ENCODE peak calls at places on chromosomes 1 and 21, in ten cellular contexts. I is epithelial cell of esophagus; S is stimulated activated CD8-positive, alpha-beta memory T cell treated with anti-CD3 and anti-CD28 coated beads, Interleukin-4, amount 100 ng/mL, for 24 hours; J is astrocyte of the spinal cord; X is A549; C is T47D; G is HS-5; R is iris pigment epithelial cell; P is activated CD4-positive, alpha-beta T cell treated with anti-CD3 and anti-CD28 coated beads, Interleukin-2, amount 50 U/mL, for 24 hours; Z is AML-193. U is an unnamed sample.

GRCh38 chr1:118918230-118918939 is 69.8 kb downstream of the TBX15 start:
- DNase-seq in P (no peak), X (no peak), G (no peak), Z (no peak), J (no peak), C (no peak), I (no peak), S (no peak), R (no peak), U (no peak)

GRCh38 chr1:30742963-30743559 is 14.5 kb downstream of the LAPTM5 start:
- DNase-seq in S (no peak), C (no peak), Z (no peak), P (no peak), I (no peak), J (no peak), X (no peak), G (no peak), R (no peak), U (no peak)

GRCh38 chr1:62746086-62746808 is 37.7 kb upstream of the ATG4C start:
- DNase-seq in I (peak), Z (peak), R (peak), G (no peak), J (peak), S (no peak), P (no peak), X (peak), C (peak), U (no peak)

GRCh38 chr21:42376338-42376982 is 10.1 kb upstream of the TFF1 start:
- DNase-seq in X (no peak), S (no peak), R (no peak), Z (peak), G (no peak), I (no peak), C (peak), J (no peak), P (no peak), U (peak)

GRCh38 chr1:7450772-7451171 is 320.3 kb upstream of the VAMP3 start:
- DNase-seq in S (no peak), G (no peak), I (no peak), Z (no peak), X (no peak), C (no peak), P (no peak), R (no peak), J (no peak), U (no peak)

GRCh38 chr1:218585565-218586184 is 240.5 kb downstream of the TGFB2 start:
- DNase-seq in J (peak), X (peak), S (no peak), G (peak), R (peak), C (no peak), Z (no peak), P (no peak), I (peak), U (no peak)

GRCh38 chr1:221162352-221162751 is 283.1 kb downstream of the HLX start:
- DNase-seq in X (no peak), P (no peak), G (no peak), I (no peak), S (no peak), J (no peak), C (no peak), R (no peak), Z (no peak), U (no peak)

GRCh38 chr1:22895357-22895756 is 77.3 kb downstream of the LACTBL1 start:
- DNase-seq in P (no peak), Z (no peak), J (no peak), C (no peak), R (no peak), X (no peak), S (no peak), I (no peak), G (no peak), U (no peak)

GRCh38 chr1:46364612-46365011 is 24.0 kb downstream of the NSUN4 start:
- DNase-seq in G (peak), S (no peak), J (peak), R (peak), C (no peak), P (no peak), I (no peak), X (no peak), Z (no peak), U (no peak)

GRCh38 chr1:154584267-154584994 is 16.9 kb downstream of the CHRNB2 start:
- DNase-seq in C (no peak), X (no peak), J (no peak), G (no peak), P (no peak), S (no peak), I (no peak), R (no peak), Z (no peak), U (no peak)

GRCh38 chr21:26099610-26100219 is 70.9 kb downstream of the APP start:
- DNase-seq in X (no peak), R (no peak), G (no peak), J (peak), C (no peak), P (no peak), Z (no peak), I (peak), S (no peak), U (no peak)

GRCh38 chr1:34742667-34743270 is 12.1 kb upstream of the GJB5 start:
- DNase-seq in C (peak), P (peak), Z (peak), R (peak), X (peak), J (peak), I (peak), G (peak), S (peak), U (peak)

GRCh38 chr1:183804382-183804781 is 538 bp upstream of the RGL1 start:
- DNase-seq in S (no peak), C (no peak), I (no peak), J (no peak), G (no peak), P (no peak), R (no peak), X (no peak), Z (no peak), U (no peak)

GRCh38 chr1:108114026-108114599 is 86.0 kb downstream of the SLC25A24 start:
- DNase-seq in Z (no peak), P (no peak), S (no peak), R (no peak), C (no peak), X (no peak), G (no peak), I (no peak), J (no peak), U (no peak)

GRCh38 chr1:44848456-44849181 is 5.6 kb upstream of the PTCH2 start:
- DNase-seq in X (no peak), S (no peak), J (no peak), C (no peak), I (no peak), P (no peak), R (no peak), G (no peak), Z (no peak), U (no peak)

GRCh38 chr1:59880735-59881134 is 45.8 kb downstream of the CYP2J2 start:
- DNase-seq in R (no peak), C (no peak), S (no peak), Z (no peak), P (no peak), G (no peak), X (no peak), I (no peak), J (no peak), U (no peak)

GRCh38 chr1:201383647-201384405 is 6.3 kb upstream of the TNNT2 start:
- DNase-seq in C (no peak), Z (no peak), G (peak), S (no peak), P (no peak), X (peak), R (peak), I (peak), J (peak), U (no peak)

GRCh38 chr21:14947613-14948160 is 117.1 kb downstream of the NRIP1 start:
- DNase-seq in C (no peak), P (no peak), J (no peak), R (no peak), I (no peak), X (no peak), Z (no peak), G (no peak), S (no peak), U (no peak)

GRCh38 chr1:43438576-43439120 is 15.1 kb downstream of the HYI start:
- DNase-seq in Z (no peak), S (no peak), G (no peak), P (no peak), C (no peak), I (no peak), R (no peak), X (no peak), J (no peak), U (peak)

GRCh38 chr21:25938673-25939395 is 204.1 kb downstream of the GABPA start:
- DNase-seq in S (no peak), P (no peak), C (no peak), I (peak), J (no peak), R (no peak), X (no peak), G (no peak), Z (no peak), U (no peak)

GRCh38 chr1:236575523-236575922 is 28.8 kb downstream of the HEATR1 start:
- DNase-seq in X (no peak), P (no peak), R (peak), S (no peak), I (no peak), J (no peak), C (no peak), Z (no peak), G (no peak), U (no peak)

GRCh38 chr1:53552981-53553733 is 94.0 kb downstream of the DMRTB1 start:
- DNase-seq in J (no peak), Z (no peak), X (no peak), P (no peak), S (no peak), C (no peak), I (peak), R (no peak), G (no peak), U (no peak)

GRCh38 chr1:4447778-4448360 is 206.5 kb upstream of the AJAP1 start:
- DNase-seq in P (no peak), Z (no peak), S (no peak), R (no peak), G (no peak), X (no peak), C (no peak), I (no peak), J (no peak), U (no peak)

GRCh38 chr1:64834734-64835133 is 89.9 kb downstream of the RAVER2 start:
- DNase-seq in P (no peak), Z (no peak), X (peak), I (peak), G (no peak), C (no peak), R (peak), J (peak), S (no peak), U (no peak)

GRCh38 chr1:246793331-246793890 is 69.2 kb downstream of the SCCPDH start:
- DNase-seq in G (no peak), R (no peak), X (no peak), Z (no peak), C (no peak), J (no peak), S (no peak), I (no peak), P (no peak), U (no peak)

GRCh38 chr1:206748348-206749034 is 22.1 kb upstream of the IL19 start:
- DNase-seq in X (no peak), S (no peak), Z (peak), P (no peak), G (no peak), C (no peak), J (no peak), R (no peak), I (no peak), U (no peak)

GRCh38 chr1:98557808-98558390 is 103.6 kb upstream of the SNX7 start:
- DNase-seq in P (no peak), I (no peak), S (no peak), G (no peak), C (no peak), R (no peak), J (peak), Z (no peak), X (no peak), U (no peak)

GRCh38 chr1:198541737-198542136 is 1.3 kb upstream of the ATP6V1G3 start:
- DNase-seq in Z (no peak), I (no peak), C (no peak), S (no peak), G (no peak), J (no peak), P (no peak), R (no peak), X (no peak), U (no peak)

GRCh38 chr1:29933110-29933509 is 696.8 kb downstream of the PTPRU start:
- DNase-seq in Z (no peak), C (no peak), R (no peak), X (peak), S (no peak), J (no peak), P (no peak), I (no peak), G (no peak), U (no peak)